ENCODE peak calls at places on chromosomes 7 and 10, in four cellular contexts. Z is right lobe of liver, S is thoracic aorta, Q is adrenal gland. L is an unnamed sample.

GRCh38 chr7:73555411-73555982 is 2.0 kb downstream of the BCL7B start:
- DNase-seq in Z (no peak), S (no peak), Q (no peak), L (no peak)

GRCh38 chr10:29689001-29689400 is 54.2 kb upstream of the SVIL start:
- DNase-seq in Z (no peak), S (no peak), Q (no peak), L (no peak)

GRCh38 chr7:98137134-98137825 is 30.6 kb downstream of the LMTK2 start:
- DNase-seq in Z (no peak), S (no peak), Q (no peak), L (no peak)

GRCh38 chr7:154907651-154908620 is 95.0 kb downstream of the PAXIP1 start:
- DNase-seq in Q (no peak), S (no peak), Z (no peak), L (no peak)

GRCh38 chr7:91512958-91513357 is 248.7 kb downstream of the FZD1 start:
- DNase-seq in S (no peak), Z (no peak), Q (no peak), L (no peak)

GRCh38 chr10:26780793-26781601 is 79.8 kb downstream of the ABI1 start:
- DNase-seq in Q (peak; percentile 27), S (no peak), Z (no peak), L (peak; percentile 3)

GRCh38 chr10:68543004-68543918 is 15.9 kb upstream of the SLC25A16 start:
- DNase-seq in S (no peak), Q (peak; percentile 30), Z (no peak), L (peak; percentile 52)

GRCh38 chr7:151175793-151176311 is 8.4 kb upstream of the GBX1 start:
- DNase-seq in Q (no peak), Z (no peak), S (no peak), L (peak; percentile 6)

GRCh38 chr7:131305152-131305551 is 22.5 kb upstream of the MKLN1 start:
- DNase-seq in Q (no peak), S (no peak), Z (no peak), L (no peak)

GRCh38 chr7:981793-982510 is 1.0 kb upstream of the CYP2W1 start:
- DNase-seq in Z (no peak), Q (no peak), S (no peak), L (no peak)

GRCh38 chr10:871951-872403 is 59.5 kb downstream of the LARP4B start:
- DNase-seq in S (no peak), Q (no peak), Z (peak; percentile 61), L (peak; percentile 49)

GRCh38 chr7:105649727-105650381 is 68.6 kb upstream of the EFCAB10 start:
- DNase-seq in S (no peak), Z (no peak), Q (no peak), L (no peak)

GRCh38 chr10:84424731-84425165 is 96.4 kb downstream of the CCSER2 start:
- DNase-seq in S (peak; percentile 67), Z (peak; percentile 39), Q (peak; percentile 72), L (peak; percentile 93)

GRCh38 chr10:31659665-31660064 is 269.0 kb downstream of the ARHGAP12 start:
- DNase-seq in Z (no peak), S (no peak), Q (no peak), L (no peak)

GRCh38 chr10:96642973-96643372 is 56.2 kb upstream of the TM9SF3 start:
- DNase-seq in Q (peak; percentile 51), S (peak; percentile 21), Z (peak; percentile 84), L (no peak)

GRCh38 chr7:44325181-44325671 is at the start of gene CAMK2B:
- DNase-seq in Q (no peak), S (no peak), Z (no peak), L (no peak)
- H3K4me3 ChIP-seq in Q (no peak within 1 kb of the TSS), S (peak within 1 kb of the TSS; percentile 56), Z (peak within 1 kb of the TSS; percentile 20), L (peak within 1 kb of the TSS; percentile 61)

DNA sequence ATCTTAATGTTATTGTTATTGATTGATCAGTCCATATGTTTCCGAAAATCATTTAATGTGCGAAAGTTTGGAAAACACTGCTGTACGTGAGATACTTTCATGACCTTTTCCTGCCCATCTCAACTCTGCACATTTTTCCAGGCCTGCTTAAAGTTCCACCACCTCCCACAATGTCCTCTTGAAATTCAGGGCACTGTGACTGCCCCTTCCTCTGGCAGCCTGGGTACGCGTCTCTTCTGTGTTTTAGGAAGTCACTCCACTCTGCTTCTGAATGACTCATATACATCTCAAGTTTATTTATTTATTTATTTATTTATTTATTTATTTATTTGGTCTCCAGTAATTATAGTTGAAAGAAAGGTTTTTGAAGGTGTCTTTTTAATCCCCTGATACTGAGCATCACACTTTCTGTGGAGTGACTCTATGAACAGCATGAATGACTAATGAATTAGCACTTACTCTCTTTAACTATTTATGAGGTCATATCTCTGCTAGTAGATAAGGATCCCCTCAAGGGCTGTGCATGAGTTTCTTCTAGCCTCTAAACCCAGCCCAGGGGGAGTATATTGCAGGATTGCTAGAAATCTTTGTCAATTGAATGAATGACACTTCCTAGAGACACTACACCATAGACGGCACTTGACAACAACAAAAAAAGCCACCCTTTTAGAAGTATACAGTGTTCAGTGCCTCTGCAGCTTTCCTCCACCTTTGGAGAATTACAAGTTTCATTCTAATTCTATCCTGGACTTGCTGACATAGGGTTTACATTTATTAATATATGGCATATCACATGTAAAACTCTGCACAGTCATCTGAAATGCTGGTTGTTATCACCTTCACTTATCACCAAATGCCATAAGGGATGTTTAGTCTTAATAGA is 2.2 kb downstream of the MACC1 start:
- DNase-seq in Z (no peak), S (no peak), Q (no peak), L (no peak)
- H3K4me3 ChIP-seq in Z (no peak overlapping the region), S (no peak overlapping the region), Q (no peak overlapping the region), L (no peak overlapping the region)

DNA sequence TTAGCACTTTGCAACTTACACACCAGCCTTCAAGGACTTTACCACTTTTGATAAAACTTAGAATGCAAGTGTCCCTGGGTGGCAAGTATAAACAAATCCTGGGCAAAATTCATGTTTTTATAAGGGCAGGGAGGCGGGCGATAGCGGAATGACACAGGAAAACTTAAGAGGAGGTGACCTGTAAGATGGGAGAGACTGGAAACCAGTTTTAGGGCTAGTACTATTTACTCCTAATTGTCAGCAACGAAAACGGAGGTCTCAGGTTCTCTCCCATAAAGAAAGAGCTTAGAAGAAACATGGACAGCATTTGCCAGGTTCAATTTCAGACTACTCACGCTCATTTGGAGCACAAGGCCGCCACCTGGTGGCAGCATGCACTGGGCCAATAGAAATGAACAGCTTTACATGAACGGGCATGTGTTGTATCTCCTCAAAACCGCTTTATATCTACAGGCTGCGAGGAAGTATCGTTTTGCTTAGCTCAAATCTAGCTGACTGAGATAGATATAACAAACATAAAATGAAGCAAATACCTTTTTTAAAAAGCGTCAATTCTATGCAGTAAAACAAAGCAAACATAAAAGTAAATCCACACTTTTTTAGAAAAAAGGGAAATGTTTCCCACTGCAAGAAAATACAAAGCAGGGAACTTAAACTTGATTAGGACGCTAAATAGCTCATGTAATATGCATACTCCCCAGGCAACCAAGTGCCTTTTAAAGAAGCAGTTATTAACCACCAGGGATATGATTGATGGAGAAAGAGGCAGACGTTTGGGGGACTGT is 37.6 kb upstream of the SVOPL start:
- DNase-seq in Q (peak; percentile 85), Z (peak; percentile 83), S (peak; percentile 19), L (peak; percentile 52)
- H3K4me3 ChIP-seq in Q (no peak overlapping the region), Z (no peak overlapping the region), S (no peak overlapping the region), L (no peak overlapping the region)

GRCh38 chr7:27236053-27236410 is 6.6 kb upstream of the EVX1 start:
- DNase-seq in S (no peak), Z (no peak), Q (no peak), L (no peak)
- H3K4me3 ChIP-seq in S (peak overlapping the region; percentile 61), Z (peak overlapping the region; percentile 43), Q (no peak overlapping the region), L (peak overlapping the region; percentile 54)

L was measured in gastrocnemius medialis.